ENCODE peak calls at places on chromosomes 5 and 9, in five cellular contexts. T, Y, Q, L and I are unnamed samples.

GRCh38 chr5:8839361-8840055 is 706.4 kb downstream of the SEMA5A start:
- DNase-seq in Y (no peak), T (no peak), Q (no peak), L (no peak), I (no peak)

GRCh38 chr5:146047396-146047795 is 58.0 kb downstream of the PLAC8L1 start:
- DNase-seq in L (no peak), T (no peak), Y (no peak), Q (no peak), I (no peak)

GRCh38 chr5:81207009-81207408 is 26.1 kb upstream of the CKMT2 start:
- DNase-seq in Y (peak; percentile 35), L (no peak), T (no peak), Q (no peak), I (peak; percentile 35)

GRCh38 chr5:92944337-92944736 is 636.7 kb downstream of the NR2F1-AS1 start:
- DNase-seq in T (no peak), Q (no peak), L (no peak), Y (no peak), I (no peak)

GRCh38 chr9:129385615-129385934 is 207.5 kb upstream of the IER5L start:
- DNase-seq in L (no peak), T (no peak), Y (no peak), Q (no peak), I (no peak)

GRCh38 chr5:142915840-142916424 is 145.8 kb downstream of the ARHGAP26 start:
- DNase-seq in Q (peak; percentile 16), T (peak; percentile 47), L (no peak), Y (peak; percentile 67), I (peak; percentile 57)

GRCh38 chr5:167952278-167952990 is 339.0 kb upstream of the WWC1 start:
- DNase-seq in L (no peak), Q (no peak), Y (peak; percentile 12), T (peak; percentile 48), I (no peak)

GRCh38 chr9:93372391-93372790 is 79.1 kb upstream of the FAM120A start:
- DNase-seq in L (no peak), T (no peak), Y (no peak), Q (no peak), I (no peak)

GRCh38 chr9:135507104-135508035 is 6.9 kb downstream of the MRPS2 start:
- DNase-seq in Y (no peak), Q (no peak), T (no peak), L (no peak), I (no peak)

GRCh38 chr9:84969084-84969483 is 299.6 kb downstream of the NTRK2 start:
- DNase-seq in Q (no peak), Y (no peak), L (no peak), T (no peak), I (no peak)

GRCh38 chr5:35195472-35195852 is 34.8 kb downstream of the PRLR start:
- DNase-seq in Y (no peak), T (no peak), Q (no peak), L (no peak), I (no peak)

GRCh38 chr5:28523887-28524637 is 1485.7 kb upstream of the CDH9 start:
- DNase-seq in T (no peak), L (no peak), Y (no peak), Q (no peak), I (no peak)

GRCh38 chr5:132265336-132266030 is 8.0 kb downstream of the PDLIM4 start:
- DNase-seq in Q (peak; percentile 98), L (no peak), T (peak; percentile 51), Y (no peak), I (no peak)

GRCh38 chr5:1669276-1670155 is 130.1 kb downstream of the MRPL36 start:
- DNase-seq in Q (no peak), T (no peak), Y (no peak), L (no peak), I (no peak)

GRCh38 chr5:39794511-39794910 is 369.7 kb upstream of the DAB2 start:
- DNase-seq in Q (no peak), Y (no peak), L (no peak), T (no peak), I (no peak)

GRCh38 chr9:113650207-113651131 is 186.9 kb downstream of the RGS3 start:
- DNase-seq in Q (peak; percentile 87), Y (no peak), L (no peak), T (peak; percentile 58), I (no peak)

GRCh38 chr9:129483467-129484324 is 137.2 kb downstream of the C9orf50 start:
- DNase-seq in T (peak; percentile 50), L (no peak), Y (peak; percentile 60), Q (peak; percentile 84), I (no peak)

GRCh38 chr9:16974436-16974835 is 104.0 kb upstream of the BNC2 start:
- DNase-seq in L (no peak), Q (no peak), Y (no peak), T (no peak), I (no peak)

GRCh38 chr5:42338136-42338535 is 85.1 kb upstream of the GHR start:
- DNase-seq in Q (no peak), T (no peak), L (no peak), Y (no peak), I (no peak)

GRCh38 chr5:96652769-96653455 is 9.3 kb upstream of the CAST start:
- DNase-seq in Y (no peak), L (no peak), T (no peak), Q (peak; percentile 23), I (no peak)

GRCh38 chr5:160667160-160667559 is 184.9 kb downstream of the ATP10B start:
- DNase-seq in L (no peak), Q (no peak), T (no peak), Y (no peak), I (no peak)

GRCh38 chr9:120344230-120344629 is 235.7 kb downstream of the CDK5RAP2 start:
- DNase-seq in Y (no peak), Q (peak; percentile 67), L (no peak), T (no peak), I (no peak)

GRCh38 chr5:142658278-142658677 is 27.6 kb downstream of the FGF1 start:
- DNase-seq in Q (no peak), Y (no peak), L (no peak), T (no peak), I (no peak)

GRCh38 chr9:38227061-38227540 is 158.1 kb upstream of the SHB start:
- DNase-seq in Y (peak; percentile 58), Q (peak; percentile 53), T (peak; percentile 50), L (peak; percentile 81), I (peak; percentile 89)

GRCh38 chr5:80141681-80142080 is 106.5 kb downstream of the THBS4 start:
- DNase-seq in Q (no peak), L (no peak), Y (no peak), T (no peak), I (no peak)

GRCh38 chr9:116030532-116030931 is 123.1 kb upstream of the PAPPA start:
- DNase-seq in Y (no peak), L (no peak), T (no peak), Q (no peak), I (no peak)

GRCh38 chr9:13274901-13275641 is 4.4 kb downstream of the MPDZ start:
- DNase-seq in T (no peak), Y (no peak), L (no peak), Q (peak; percentile 65), I (no peak)

DNA sequence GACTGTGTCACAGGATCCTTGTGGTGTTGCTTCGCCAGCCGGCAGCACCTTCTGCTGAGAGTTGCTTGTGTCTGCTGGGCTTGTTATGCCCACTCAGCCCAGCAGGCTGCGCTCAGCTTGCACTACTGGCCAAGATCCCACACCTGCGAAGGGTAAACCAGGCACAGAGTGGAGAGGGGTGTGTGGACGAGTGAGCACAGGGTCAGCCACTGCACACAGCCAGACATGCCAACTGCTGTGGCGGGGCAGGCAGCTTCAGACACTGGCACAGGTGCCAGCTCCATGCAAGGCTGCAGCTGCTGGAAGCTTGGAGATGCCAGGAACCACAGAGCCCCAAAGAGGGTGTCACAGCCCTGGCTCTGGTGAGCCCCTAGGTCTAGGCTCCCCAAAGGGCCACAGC is 273.6 kb downstream of the CETN3 start:
- DNase-seq in Y (peak; percentile 68), L (no peak), Q (no peak), T (peak; percentile 35), I (peak; percentile 52)
- TF ChIP-seq CTCF in Y (peak; percentile 69), L (no peak), Q (no peak), T (peak; percentile 47), I (peak; percentile 54)

GRCh38 chr5:151553130-151553670 is 37.9 kb downstream of the FAT2 start:
- DNase-seq in L (no peak), Q (no peak), T (no peak), Y (no peak), I (no peak)
- TF ChIP-seq CTCF in L (no peak), Q (no peak), T (no peak), Y (no peak), I (no peak)

GRCh38 chr5:14528926-14529325 is 52.7 kb upstream of the OTULINL start:
- DNase-seq in Q (no peak), Y (no peak), T (no peak), L (no peak), I (no peak)

GRCh38 chr5:14531668-14532067 is 49.9 kb upstream of the OTULINL start:
- DNase-seq in L (no peak), Q (no peak), Y (no peak), T (no peak), I (no peak)

GRCh38 chr5:14532180-14532579 is 49.4 kb upstream of the OTULINL start:
- DNase-seq in T (no peak), L (no peak), Y (no peak), Q (no peak), I (no peak)

GRCh38 chr5:14534773-14535172 is 46.8 kb upstream of the OTULINL start:
- DNase-seq in L (no peak), T (no peak), Y (no peak), Q (no peak), I (no peak)
- TF ChIP-seq CTCF in L (no peak), T (no peak), Y (no peak), Q (no peak), I (no peak)

GRCh38 chr5:31231171-31231570 is 37.7 kb downstream of the CDH6 start:
- DNase-seq in Q (no peak), Y (no peak), T (no peak), L (no peak), I (no peak)
- TF ChIP-seq CTCF in Q (no peak), Y (no peak), T (no peak), L (no peak), I (no peak)

GRCh38 chr9:35835216-35835604 is 6.2 kb downstream of the TMEM8B start:
- DNase-seq in Q (no peak), L (no peak), Y (peak; percentile 42), T (no peak), I (no peak)
- TF ChIP-seq CTCF in Q (peak; percentile 66), L (no peak), Y (peak; percentile 55), T (no peak), I (peak; percentile 34)

DNA sequence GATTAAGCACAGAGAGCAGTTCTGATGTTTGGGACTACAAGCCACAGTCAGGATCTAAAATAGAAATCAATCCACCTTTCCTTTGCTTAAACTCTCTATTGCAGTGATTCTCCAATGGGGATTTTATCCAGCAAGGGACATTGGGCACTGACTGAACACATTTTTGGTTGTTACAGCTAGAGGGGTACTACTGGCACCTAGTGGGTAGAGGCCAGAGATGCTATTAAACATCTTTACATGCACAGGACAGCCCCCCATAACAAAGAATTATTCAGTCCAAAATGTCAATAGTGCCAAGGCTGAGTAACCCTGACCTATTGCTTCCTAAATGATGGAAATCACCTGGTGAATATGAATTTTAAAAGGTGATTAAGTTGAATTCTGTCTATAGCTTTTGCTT is 12.0 kb downstream of the ZNF622 start:
- DNase-seq in Y (peak; percentile 28), Q (no peak), T (no peak), L (no peak), I (no peak)
- TF ChIP-seq CTCF in Y (peak; percentile 43), Q (no peak), T (no peak), L (no peak), I (no peak)